ENCODE peak calls at places on chromosomes 13 and 19, in four cellular contexts. One of them, this sample, is unnamed.

GRCh38 chr13:59641758-59642157 is 522.0 kb downstream of the DIAPH3 start:
- DNase-seq in SK-N-SH: no peak
- DNase-seq in K562: no peak
- DNase-seq in GM12878: no peak
- DNase-seq in this sample: no peak

GRCh38 chr13:33721719-33722118 is 96.2 kb upstream of the RFC3 start:
- DNase-seq in SK-N-SH: no peak
- DNase-seq in K562: no peak
- DNase-seq in GM12878: no peak
- DNase-seq in this sample: no peak

GRCh38 chr13:31968473-31968872 is 63.1 kb upstream of the FRY start:
- DNase-seq in SK-N-SH: no peak
- DNase-seq in K562: no peak
- DNase-seq in GM12878: no peak
- DNase-seq in this sample: no peak

GRCh38 chr13:106536244-106537034 is 977 bp upstream of the EFNB2 start:
- DNase-seq in SK-N-SH: peak
- DNase-seq in K562: peak
- DNase-seq in GM12878: peak
- DNase-seq in this sample: peak

GRCh38 chr13:86906458-86906857 is 764.7 kb upstream of the SLITRK5 start:
- DNase-seq in SK-N-SH: no peak
- DNase-seq in K562: no peak
- DNase-seq in GM12878: no peak
- DNase-seq in this sample: no peak

GRCh38 chr13:95652821-95653220 is 8.3 kb upstream of the DZIP1 start:
- DNase-seq in SK-N-SH: no peak
- DNase-seq in K562: no peak
- DNase-seq in GM12878: no peak
- DNase-seq in this sample: no peak

GRCh38 chr13:93496985-93497673 is 270.5 kb downstream of the GPC6 start:
- DNase-seq in SK-N-SH: peak
- DNase-seq in K562: no peak
- DNase-seq in GM12878: no peak
- DNase-seq in this sample: no peak

GRCh38 chr19:45376045-45376724 is 5.8 kb upstream of the ERCC2 start:
- DNase-seq in SK-N-SH: peak
- DNase-seq in K562: peak
- DNase-seq in GM12878: no peak
- DNase-seq in this sample: no peak

GRCh38 chr13:106007156-106007555 is 528.3 kb downstream of the EFNB2 start:
- DNase-seq in SK-N-SH: no peak
- DNase-seq in K562: no peak
- DNase-seq in GM12878: no peak
- DNase-seq in this sample: no peak

GRCh38 chr19:913080-913748 is at the start of gene R3HDM4:
- DNase-seq in SK-N-SH: peak
- DNase-seq in K562: peak
- DNase-seq in GM12878: no peak
- DNase-seq in this sample: peak

GRCh38 chr13:111866731-111867245 is 200.2 kb upstream of the SOX1 start:
- DNase-seq in SK-N-SH: no peak
- DNase-seq in K562: no peak
- DNase-seq in GM12878: no peak
- DNase-seq in this sample: no peak

GRCh38 chr13:52159159-52159982 is at the start of gene NEK3:
- DNase-seq in SK-N-SH: peak
- DNase-seq in K562: peak
- DNase-seq in GM12878: no peak
- DNase-seq in this sample: peak

GRCh38 chr19:16051254-16052025 is 24.9 kb upstream of the TPM4 start:
- DNase-seq in SK-N-SH: no peak
- DNase-seq in K562: peak
- DNase-seq in GM12878: no peak
- DNase-seq in this sample: no peak

GRCh38 chr19:16829822-16830289 is 658 bp downstream of the SIN3B start:
- DNase-seq in SK-N-SH: peak
- DNase-seq in K562: peak
- DNase-seq in GM12878: no peak
- DNase-seq in this sample: no peak

GRCh38 chr13:74575729-74576125 is 441.5 kb upstream of the KLF12 start:
- DNase-seq in SK-N-SH: peak
- DNase-seq in K562: peak
- DNase-seq in GM12878: no peak
- DNase-seq in this sample: no peak

GRCh38 chr13:80945328-80945727 is 604.4 kb upstream of the SPRY2 start:
- DNase-seq in SK-N-SH: peak
- DNase-seq in K562: no peak
- DNase-seq in GM12878: no peak
- DNase-seq in this sample: no peak

GRCh38 chr13:110409581-110409992 is 102.5 kb downstream of the COL4A2 start:
- DNase-seq in SK-N-SH: no peak
- DNase-seq in K562: no peak
- DNase-seq in GM12878: no peak
- DNase-seq in this sample: no peak

GRCh38 chr19:35719402-35720162 is 1.8 kb downstream of the KMT2B start:
- DNase-seq in SK-N-SH: no peak
- DNase-seq in K562: no peak
- DNase-seq in GM12878: no peak
- DNase-seq in this sample: no peak

GRCh38 chr19:12833418-12833746 is 997 bp downstream of the RTBDN start:
- DNase-seq in SK-N-SH: peak
- DNase-seq in K562: no peak
- DNase-seq in GM12878: no peak
- DNase-seq in this sample: no peak

GRCh38 chr13:103067751-103068563 is 1.7 kb upstream of the SLC10A2 start:
- DNase-seq in SK-N-SH: no peak
- DNase-seq in K562: no peak
- DNase-seq in GM12878: peak
- DNase-seq in this sample: no peak

GRCh38 chr19:16417660-16418596 is 53.8 kb downstream of the EPS15L1 start:
- DNase-seq in SK-N-SH: peak
- DNase-seq in K562: peak
- DNase-seq in GM12878: no peak
- DNase-seq in this sample: peak

GRCh38 chr19:49987159-49987698 is 26.3 kb upstream of the SIGLEC11 start:
- DNase-seq in SK-N-SH: no peak
- DNase-seq in K562: peak
- DNase-seq in GM12878: peak
- DNase-seq in this sample: peak

GRCh38 chr13:27847669-27848068 is 55.4 kb downstream of the GSX1 start:
- DNase-seq in SK-N-SH: no peak
- DNase-seq in K562: no peak
- DNase-seq in GM12878: no peak
- DNase-seq in this sample: no peak

DNA sequence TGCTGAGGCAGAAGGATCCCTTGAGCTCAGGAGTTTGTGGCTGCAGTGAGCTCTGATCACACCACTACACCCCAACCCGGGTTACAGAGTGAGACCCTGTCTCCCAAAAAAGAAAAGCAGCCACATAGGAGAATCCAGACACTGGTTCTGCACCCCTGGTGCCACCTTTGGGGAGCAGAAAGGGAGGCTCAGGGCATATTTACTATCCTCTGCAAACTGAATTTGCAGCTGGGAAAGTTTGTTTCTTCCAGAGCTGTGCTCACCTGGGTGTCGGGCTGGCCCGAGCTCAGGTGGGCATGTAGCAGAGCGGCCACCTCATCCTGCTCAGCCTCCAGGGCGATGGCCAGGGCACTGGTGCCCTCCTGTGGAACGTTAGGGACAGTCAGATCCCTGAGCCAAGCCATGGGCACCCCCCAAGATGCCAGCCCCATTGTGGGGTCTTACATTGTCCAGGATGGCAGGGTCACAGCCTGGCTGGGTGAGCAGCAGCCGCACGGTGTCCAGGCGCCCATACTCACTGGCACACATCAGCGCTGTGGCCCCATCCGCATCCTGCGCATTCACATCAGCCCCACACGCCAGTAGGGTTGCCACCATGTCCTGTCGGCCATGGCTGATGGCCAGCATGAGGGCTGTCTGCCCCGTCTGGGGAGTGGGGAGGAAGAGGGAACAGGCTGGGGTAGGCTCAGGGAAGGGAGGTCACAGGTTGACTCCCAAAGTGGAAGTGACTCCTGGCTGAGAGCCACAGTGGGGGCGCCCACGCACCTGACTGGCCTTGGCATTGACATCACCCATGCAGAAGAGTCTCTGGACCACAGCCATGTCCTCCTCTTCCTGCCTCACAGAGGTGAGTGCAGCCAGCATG is 3.1 kb downstream of the RPS28 start:
- DNase-seq in SK-N-SH: no peak
- DNase-seq in K562: no peak
- DNase-seq in GM12878: no peak
- DNase-seq in this sample: no peak
- TF ChIP-seq JUND in SK-N-SH: no peak
- TF ChIP-seq JUND in K562: no peak
- TF ChIP-seq JUND in GM12878: no peak
- TF ChIP-seq JUND in this sample: no peak

GRCh38 chr13:53784331-53784730 is 755.7 kb downstream of the OLFM4 start:
- DNase-seq in SK-N-SH: no peak
- DNase-seq in K562: no peak
- DNase-seq in GM12878: no peak
- DNase-seq in this sample: no peak

GRCh38 chr13:53781941-53782340 is 753.3 kb downstream of the OLFM4 start:
- DNase-seq in SK-N-SH: no peak
- DNase-seq in K562: no peak
- DNase-seq in GM12878: no peak
- DNase-seq in this sample: no peak

GRCh38 chr13:53778937-53779336 is 750.3 kb downstream of the OLFM4 start:
- DNase-seq in SK-N-SH: no peak
- DNase-seq in K562: no peak
- DNase-seq in GM12878: no peak
- DNase-seq in this sample: no peak

GRCh38 chr13:53783466-53783865 is 754.9 kb downstream of the OLFM4 start:
- DNase-seq in SK-N-SH: no peak
- DNase-seq in K562: no peak
- DNase-seq in GM12878: no peak
- DNase-seq in this sample: peak

GRCh38 chr13:53782400-53783030 is 753.9 kb downstream of the OLFM4 start:
- DNase-seq in SK-N-SH: peak
- DNase-seq in K562: no peak
- DNase-seq in GM12878: peak
- DNase-seq in this sample: peak
- TF ChIP-seq JUND in SK-N-SH: no peak
- TF ChIP-seq JUND in K562: no peak
- TF ChIP-seq JUND in GM12878: no peak
- TF ChIP-seq JUND in this sample: no peak

DNA sequence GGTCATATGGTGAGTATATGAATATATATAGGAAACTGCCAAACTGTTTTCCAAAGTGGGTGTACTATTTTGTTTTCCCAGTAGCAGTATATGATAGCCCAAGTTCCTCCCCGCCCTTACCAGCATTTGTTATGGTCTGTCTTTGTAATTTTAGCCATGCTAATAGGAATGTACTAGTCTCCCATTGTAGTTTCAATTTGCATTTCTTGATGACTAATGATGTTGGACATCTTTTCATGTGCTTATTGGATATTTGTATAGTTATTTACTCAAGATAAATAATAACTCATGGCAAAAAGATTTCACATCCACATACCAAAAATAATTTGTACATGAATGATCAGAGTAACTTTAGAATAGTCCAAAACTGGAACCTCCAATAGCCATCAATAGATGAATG is 75.3 kb upstream of the SERP2 start:
- DNase-seq in SK-N-SH: no peak
- DNase-seq in K562: no peak
- DNase-seq in GM12878: no peak
- DNase-seq in this sample: no peak
- TF ChIP-seq JUND in SK-N-SH: no peak
- TF ChIP-seq JUND in K562: no peak
- TF ChIP-seq JUND in GM12878: no peak
- TF ChIP-seq JUND in this sample: no peak

GRCh38 chr13:114097893-114098688 is 34.3 kb downstream of the RASA3 start:
- DNase-seq in SK-N-SH: peak
- DNase-seq in K562: no peak
- DNase-seq in GM12878: no peak
- DNase-seq in this sample: no peak
- TF ChIP-seq JUND in SK-N-SH: no peak
- TF ChIP-seq JUND in K562: no peak
- TF ChIP-seq JUND in GM12878: no peak
- TF ChIP-seq JUND in this sample: no peak

GRCh38 chr13:100110269-100110668 is 21.4 kb downstream of the PCCA start:
- DNase-seq in SK-N-SH: no peak
- DNase-seq in K562: no peak
- DNase-seq in GM12878: no peak
- DNase-seq in this sample: no peak
- TF ChIP-seq JUND in SK-N-SH: no peak
- TF ChIP-seq JUND in K562: no peak
- TF ChIP-seq JUND in GM12878: no peak
- TF ChIP-seq JUND in this sample: no peak

GRCh38 chr19:53461866-53462265 is 5.7 kb upstream of the ZNF813 start:
- DNase-seq in SK-N-SH: no peak
- DNase-seq in K562: no peak
- DNase-seq in GM12878: no peak
- DNase-seq in this sample: no peak
- TF ChIP-seq JUND in SK-N-SH: no peak
- TF ChIP-seq JUND in K562: no peak
- TF ChIP-seq JUND in GM12878: no peak
- TF ChIP-seq JUND in this sample: no peak

GRCh38 chr19:55279773-55280643 is at the start of gene HSPBP1:
- DNase-seq in SK-N-SH: peak
- DNase-seq in K562: peak
- DNase-seq in GM12878: peak
- DNase-seq in this sample: peak

GRCh38 chr19:55284405-55285058 is 735 bp downstream of the BRSK1 start:
- DNase-seq in SK-N-SH: peak
- DNase-seq in K562: no peak
- DNase-seq in GM12878: no peak
- DNase-seq in this sample: no peak

GRCh38 chr19:55285225-55285890 is 1.6 kb downstream of the BRSK1 start:
- DNase-seq in SK-N-SH: no peak
- DNase-seq in K562: no peak
- DNase-seq in GM12878: no peak
- DNase-seq in this sample: no peak

GRCh38 chr19:55287361-55288079 is 3.7 kb downstream of the BRSK1 start:
- DNase-seq in SK-N-SH: no peak
- DNase-seq in K562: no peak
- DNase-seq in GM12878: no peak
- DNase-seq in this sample: no peak

GRCh38 chr19:55283548-55284393 is at the start of gene BRSK1:
- DNase-seq in SK-N-SH: peak
- DNase-seq in K562: peak
- DNase-seq in GM12878: no peak
- DNase-seq in this sample: peak
- TF ChIP-seq JUND in SK-N-SH: no peak
- TF ChIP-seq JUND in K562: peak
- TF ChIP-seq JUND in GM12878: no peak
- TF ChIP-seq JUND in this sample: no peak